ENCODE peak calls at places on chromosomes 13 and 19, in six cellular contexts. One of them, this sample, is unnamed.

GRCh38 chr19:21482863-21483276 is 22.5 kb upstream of the ZNF429 start:
- DNase-seq in psoas muscle: peak
- DNase-seq in ovary: peak
- DNase-seq in cardiac fibroblast: peak
- DNase-seq in IMR-90: no peak
- DNase-seq in WTC11: peak
- DNase-seq in this sample: peak

GRCh38 chr13:100131863-100132574 is 43.1 kb downstream of the PCCA start:
- DNase-seq in psoas muscle: no peak
- DNase-seq in ovary: no peak
- DNase-seq in cardiac fibroblast: peak
- DNase-seq in IMR-90: peak
- DNase-seq in WTC11: no peak
- DNase-seq in this sample: peak

GRCh38 chr13:114339779-114340534 is 25.7 kb downstream of the CHAMP1 start:
- DNase-seq in psoas muscle: peak
- DNase-seq in ovary: no peak
- DNase-seq in cardiac fibroblast: peak
- DNase-seq in IMR-90: peak
- DNase-seq in WTC11: no peak
- DNase-seq in this sample: no peak

GRCh38 chr13:80436571-80437169 is 95.7 kb upstream of the SPRY2 start:
- DNase-seq in psoas muscle: peak
- DNase-seq in ovary: no peak
- DNase-seq in cardiac fibroblast: peak
- DNase-seq in IMR-90: no peak
- DNase-seq in WTC11: no peak
- DNase-seq in this sample: no peak

GRCh38 chr13:40776681-40777165 is 5.7 kb upstream of the MRPS31 start:
- DNase-seq in psoas muscle: no peak
- DNase-seq in ovary: no peak
- DNase-seq in cardiac fibroblast: peak
- DNase-seq in IMR-90: peak
- DNase-seq in WTC11: no peak
- DNase-seq in this sample: no peak

GRCh38 chr19:18157465-18158063 is 4.6 kb downstream of the PIK3R2 start:
- DNase-seq in psoas muscle: no peak
- DNase-seq in ovary: peak
- DNase-seq in cardiac fibroblast: no peak
- DNase-seq in IMR-90: no peak
- DNase-seq in WTC11: peak
- DNase-seq in this sample: peak

GRCh38 chr13:27644302-27644701 is 22.6 kb downstream of the POLR1D start:
- DNase-seq in psoas muscle: no peak
- DNase-seq in ovary: no peak
- DNase-seq in cardiac fibroblast: peak
- DNase-seq in IMR-90: peak
- DNase-seq in WTC11: no peak
- DNase-seq in this sample: no peak

GRCh38 chr19:20365146-20365545 is 198.1 kb downstream of the ZNF486 start:
- DNase-seq in psoas muscle: no peak
- DNase-seq in ovary: no peak
- DNase-seq in cardiac fibroblast: no peak
- DNase-seq in IMR-90: no peak
- DNase-seq in WTC11: no peak
- DNase-seq in this sample: peak

GRCh38 chr13:43769552-43769951 is 17.2 kb downstream of the ENOX1 start:
- DNase-seq in psoas muscle: no peak
- DNase-seq in ovary: no peak
- DNase-seq in cardiac fibroblast: no peak
- DNase-seq in IMR-90: no peak
- DNase-seq in WTC11: no peak
- DNase-seq in this sample: no peak

GRCh38 chr13:51804295-51805172 is 571 bp upstream of the DHRS12 start:
- DNase-seq in psoas muscle: peak
- DNase-seq in ovary: peak
- DNase-seq in cardiac fibroblast: no peak
- DNase-seq in IMR-90: no peak
- DNase-seq in WTC11: no peak
- DNase-seq in this sample: peak

GRCh38 chr13:40581277-40581579 is 85.2 kb downstream of the FOXO1 start:
- DNase-seq in psoas muscle: no peak
- DNase-seq in ovary: no peak
- DNase-seq in cardiac fibroblast: no peak
- DNase-seq in IMR-90: no peak
- DNase-seq in WTC11: no peak
- DNase-seq in this sample: no peak

GRCh38 chr19:45115809-45116615 is 23.0 kb downstream of the PPP1R37 start:
- DNase-seq in psoas muscle: peak
- DNase-seq in ovary: no peak
- DNase-seq in cardiac fibroblast: no peak
- DNase-seq in IMR-90: no peak
- DNase-seq in WTC11: no peak
- DNase-seq in this sample: no peak

GRCh38 chr13:67549331-67549730 is 319.2 kb upstream of the PCDH9 start:
- DNase-seq in psoas muscle: no peak
- DNase-seq in ovary: no peak
- DNase-seq in cardiac fibroblast: peak
- DNase-seq in IMR-90: peak
- DNase-seq in WTC11: no peak
- DNase-seq in this sample: no peak

GRCh38 chr19:58338825-58339558 is 12.2 kb downstream of the ZSCAN22 start:
- DNase-seq in psoas muscle: no peak
- DNase-seq in ovary: no peak
- DNase-seq in cardiac fibroblast: peak
- DNase-seq in IMR-90: peak
- DNase-seq in WTC11: peak
- DNase-seq in this sample: no peak
- TF ChIP-seq CTCF in psoas muscle: no peak
- TF ChIP-seq CTCF in ovary: no peak
- TF ChIP-seq CTCF in cardiac fibroblast: no peak
- TF ChIP-seq CTCF in IMR-90: no peak
- TF ChIP-seq CTCF in WTC11: peak
- TF ChIP-seq CTCF in this sample: no peak

GRCh38 chr13:21242236-21242635 is 65.8 kb downstream of the MRPL57 start:
- DNase-seq in psoas muscle: no peak
- DNase-seq in ovary: no peak
- DNase-seq in cardiac fibroblast: no peak
- DNase-seq in IMR-90: no peak
- DNase-seq in WTC11: peak
- DNase-seq in this sample: no peak
- TF ChIP-seq CTCF in psoas muscle: no peak
- TF ChIP-seq CTCF in ovary: no peak
- TF ChIP-seq CTCF in cardiac fibroblast: no peak
- TF ChIP-seq CTCF in IMR-90: no peak
- TF ChIP-seq CTCF in WTC11: no peak
- TF ChIP-seq CTCF in this sample: no peak

GRCh38 chr19:5112681-5113080 is 143.8 kb downstream of the KDM4B start:
- DNase-seq in psoas muscle: no peak
- DNase-seq in ovary: no peak
- DNase-seq in cardiac fibroblast: no peak
- DNase-seq in IMR-90: no peak
- DNase-seq in WTC11: no peak
- DNase-seq in this sample: no peak
- TF ChIP-seq CTCF in psoas muscle: no peak
- TF ChIP-seq CTCF in ovary: no peak
- TF ChIP-seq CTCF in cardiac fibroblast: no peak
- TF ChIP-seq CTCF in IMR-90: no peak
- TF ChIP-seq CTCF in WTC11: no peak
- TF ChIP-seq CTCF in this sample: no peak

DNA sequence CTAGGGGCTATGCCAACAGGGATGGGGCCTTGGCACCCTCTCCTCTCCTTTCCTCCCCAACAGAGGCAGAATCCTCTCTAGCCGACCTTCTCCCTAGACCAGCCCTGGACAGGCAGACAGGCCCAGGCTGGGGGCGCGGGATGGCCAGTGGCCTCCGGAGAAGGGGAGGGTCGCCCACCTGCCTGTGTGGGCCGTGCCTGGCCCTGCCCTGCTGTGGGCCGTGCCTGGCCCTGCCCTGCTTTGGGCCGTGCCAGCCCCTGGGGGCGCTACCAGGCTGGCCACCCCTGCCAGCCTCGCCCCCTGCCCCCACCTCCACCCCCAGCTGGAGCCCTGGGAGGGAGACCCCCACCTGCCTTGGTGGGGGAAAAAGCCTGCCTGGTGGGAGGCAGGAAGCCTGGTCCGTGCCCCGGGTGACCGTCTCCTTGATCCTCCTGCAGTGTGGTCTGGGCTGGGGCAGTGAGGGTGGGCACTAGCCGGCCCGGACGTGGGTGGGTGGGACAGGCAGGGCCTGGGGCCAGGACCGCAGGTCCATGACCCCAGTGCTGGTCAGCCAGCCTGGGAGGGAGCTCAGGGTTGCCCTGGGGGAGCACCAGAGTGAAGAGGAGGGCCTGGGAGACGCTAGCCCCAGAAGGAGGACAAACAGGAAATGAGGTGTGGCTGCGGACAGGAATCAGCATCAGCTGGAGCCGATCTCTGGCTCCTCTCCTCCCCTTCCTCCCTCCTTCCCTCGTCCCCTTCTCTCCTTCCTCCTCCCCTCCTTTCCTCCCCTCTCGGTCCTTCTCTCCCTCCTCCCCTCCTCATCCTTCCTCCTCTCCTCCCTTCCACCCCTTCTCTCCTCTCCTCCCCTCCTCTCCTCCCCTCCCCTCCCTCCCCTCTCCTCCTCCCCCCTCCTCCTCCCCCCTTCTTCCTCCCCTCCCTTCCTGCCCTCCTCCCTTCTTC is 5.1 kb upstream of the MKNK2 start:
- DNase-seq in psoas muscle: peak
- DNase-seq in ovary: peak
- DNase-seq in cardiac fibroblast: peak
- DNase-seq in IMR-90: peak
- DNase-seq in WTC11: no peak
- DNase-seq in this sample: peak
- TF ChIP-seq CTCF in psoas muscle: no peak
- TF ChIP-seq CTCF in ovary: no peak
- TF ChIP-seq CTCF in cardiac fibroblast: no peak
- TF ChIP-seq CTCF in IMR-90: no peak
- TF ChIP-seq CTCF in WTC11: no peak
- TF ChIP-seq CTCF in this sample: no peak

DNA sequence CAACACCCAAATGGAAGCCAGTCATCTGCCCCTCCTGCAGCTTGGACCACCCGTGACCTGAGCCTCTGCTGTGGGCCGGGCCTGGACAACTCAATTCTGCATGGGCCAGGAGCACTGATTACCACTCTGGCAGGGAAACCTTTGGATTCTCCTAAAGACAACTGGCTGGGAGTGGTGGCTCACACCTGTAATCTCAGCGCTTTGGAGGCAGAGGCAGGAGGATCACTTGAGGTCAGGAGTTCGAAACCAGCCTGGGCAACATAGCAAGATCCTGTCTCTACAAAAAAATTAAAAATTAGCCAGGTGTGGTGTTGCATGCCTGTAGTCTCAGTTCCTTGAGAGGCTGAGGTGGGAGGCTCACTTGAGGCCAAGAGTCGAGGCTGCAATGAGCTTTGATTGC is 6.5 kb downstream of the EPS15L1 start:
- DNase-seq in psoas muscle: peak
- DNase-seq in ovary: no peak
- DNase-seq in cardiac fibroblast: no peak
- DNase-seq in IMR-90: no peak
- DNase-seq in WTC11: no peak
- DNase-seq in this sample: no peak
- TF ChIP-seq CTCF in psoas muscle: no peak
- TF ChIP-seq CTCF in ovary: no peak
- TF ChIP-seq CTCF in cardiac fibroblast: no peak
- TF ChIP-seq CTCF in IMR-90: no peak
- TF ChIP-seq CTCF in WTC11: no peak
- TF ChIP-seq CTCF in this sample: no peak

DNA sequence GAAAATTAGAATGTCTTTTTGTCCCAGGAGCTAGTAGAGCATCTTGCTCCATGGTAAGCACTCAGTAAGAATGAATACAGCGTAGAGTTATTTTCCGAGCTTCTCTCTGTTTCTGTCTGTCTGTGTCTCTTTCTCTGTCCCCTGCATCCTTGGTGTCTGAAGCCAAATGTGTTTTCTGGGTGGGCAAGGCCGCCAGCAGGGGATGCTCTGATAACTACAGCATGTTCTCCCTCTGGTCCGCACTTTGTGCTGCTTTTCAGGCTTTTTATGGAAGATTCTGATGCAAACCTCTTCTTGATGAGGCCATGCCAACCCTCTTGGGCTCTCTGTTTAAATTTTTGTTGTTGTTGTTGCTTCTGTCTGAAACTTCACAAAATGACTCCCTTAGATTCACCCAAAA is 142.8 kb upstream of the UBL3 start:
- DNase-seq in psoas muscle: no peak
- DNase-seq in ovary: no peak
- DNase-seq in cardiac fibroblast: no peak
- DNase-seq in IMR-90: no peak
- DNase-seq in WTC11: no peak
- DNase-seq in this sample: no peak
- TF ChIP-seq CTCF in psoas muscle: no peak
- TF ChIP-seq CTCF in ovary: no peak
- TF ChIP-seq CTCF in cardiac fibroblast: no peak
- TF ChIP-seq CTCF in IMR-90: peak
- TF ChIP-seq CTCF in WTC11: no peak
- TF ChIP-seq CTCF in this sample: no peak

GRCh38 chr19:56155124-56155687 is 14.1 kb downstream of the ZNF444 start:
- DNase-seq in psoas muscle: no peak
- DNase-seq in ovary: no peak
- DNase-seq in cardiac fibroblast: no peak
- DNase-seq in IMR-90: no peak
- DNase-seq in WTC11: peak
- DNase-seq in this sample: no peak
- TF ChIP-seq CTCF in psoas muscle: peak
- TF ChIP-seq CTCF in ovary: no peak
- TF ChIP-seq CTCF in cardiac fibroblast: peak
- TF ChIP-seq CTCF in IMR-90: peak
- TF ChIP-seq CTCF in WTC11: peak
- TF ChIP-seq CTCF in this sample: peak

GRCh38 chr19:15253513-15253912 is 21.3 kb upstream of the EPHX3 start:
- DNase-seq in psoas muscle: no peak
- DNase-seq in ovary: no peak
- DNase-seq in cardiac fibroblast: no peak
- DNase-seq in IMR-90: no peak
- DNase-seq in WTC11: no peak
- DNase-seq in this sample: no peak

GRCh38 chr19:15253076-15253475 is 20.8 kb upstream of the EPHX3 start:
- DNase-seq in psoas muscle: no peak
- DNase-seq in ovary: no peak
- DNase-seq in cardiac fibroblast: no peak
- DNase-seq in IMR-90: no peak
- DNase-seq in WTC11: no peak
- DNase-seq in this sample: no peak

GRCh38 chr19:15251749-15252397 is 19.6 kb upstream of the EPHX3 start:
- DNase-seq in psoas muscle: peak
- DNase-seq in ovary: peak
- DNase-seq in cardiac fibroblast: peak
- DNase-seq in IMR-90: peak
- DNase-seq in WTC11: peak
- DNase-seq in this sample: peak

GRCh38 chr19:15251010-15251748 is 18.9 kb upstream of the EPHX3 start:
- DNase-seq in psoas muscle: peak
- DNase-seq in ovary: peak
- DNase-seq in cardiac fibroblast: peak
- DNase-seq in IMR-90: peak
- DNase-seq in WTC11: no peak
- DNase-seq in this sample: no peak

GRCh38 chr19:15252398-15253018 is 20.3 kb upstream of the EPHX3 start:
- DNase-seq in psoas muscle: peak
- DNase-seq in ovary: no peak
- DNase-seq in cardiac fibroblast: peak
- DNase-seq in IMR-90: peak
- DNase-seq in WTC11: peak
- DNase-seq in this sample: no peak
- TF ChIP-seq CTCF in psoas muscle: peak
- TF ChIP-seq CTCF in ovary: no peak
- TF ChIP-seq CTCF in cardiac fibroblast: peak
- TF ChIP-seq CTCF in IMR-90: peak
- TF ChIP-seq CTCF in WTC11: no peak
- TF ChIP-seq CTCF in this sample: peak

This sample was measured in hepatocyte.